ENCODE peak calls at places on chromosomes 7 and 10, in six cellular contexts. G, S, R, K, O and I are unnamed samples.

GRCh38 chr10:93680414-93681047 is 21.9 kb downstream of the FRA10AC1 start:
- DNase-seq in G (no peak), S (no peak), R (peak; percentile 12), K (peak; percentile 37), O (peak; percentile 71), I (no peak)

GRCh38 chr10:102004376-102004775 is 51.6 kb downstream of the ARMH3 start:
- DNase-seq in G (no peak), S (no peak), R (peak; percentile 24), K (peak; percentile 77), O (no peak), I (no peak)

GRCh38 chr7:142516038-142516501 is 233.2 kb upstream of the PRSS1 start:
- DNase-seq in G (no peak), S (no peak), R (peak; percentile 74), K (peak; percentile 72), O (peak; percentile 9), I (peak; percentile 28)

GRCh38 chr10:103731609-103732270 is 123.6 kb downstream of the SH3PXD2A start:
- DNase-seq in G (no peak), S (no peak), R (no peak), K (no peak), O (no peak), I (no peak)

GRCh38 chr10:78630944-78631838 is 437.6 kb upstream of the ZMIZ1 start:
- DNase-seq in G (no peak), S (no peak), R (no peak), K (peak; percentile 61), O (peak; percentile 84), I (no peak)

GRCh38 chr7:29336851-29337627 is 142.5 kb downstream of the CHN2 start:
- DNase-seq in G (peak; percentile 76), S (no peak), R (no peak), K (no peak), O (no peak), I (no peak)

GRCh38 chr7:100100420-100101015 is 679 bp downstream of the MCM7 start:
- DNase-seq in G (peak; percentile 85), S (peak; percentile 95), R (peak; percentile 88), K (peak; percentile 98), O (peak; percentile 90), I (peak; percentile 91)

GRCh38 chr10:119807960-119808697 is 64.5 kb downstream of the MCMBP start:
- DNase-seq in G (no peak), S (no peak), R (no peak), K (peak; percentile 93), O (no peak), I (no peak)

GRCh38 chr10:21943633-21944265 is 59.8 kb downstream of the DNAJC1 start:
- DNase-seq in G (no peak), S (no peak), R (no peak), K (no peak), O (no peak), I (no peak)

GRCh38 chr10:104337527-104337984 is 709 bp downstream of the ITPRIP start:
- DNase-seq in G (no peak), S (no peak), R (no peak), K (peak; percentile 37), O (no peak), I (no peak)

GRCh38 chr7:55992346-55992745 is 28.0 kb downstream of the NIPSNAP2 start:
- DNase-seq in G (no peak), S (no peak), R (no peak), K (no peak), O (no peak), I (no peak)

GRCh38 chr10:104209575-104210198 is 22.5 kb downstream of the CFAP43 start:
- DNase-seq in G (no peak), S (no peak), R (peak; percentile 22), K (peak; percentile 39), O (peak; percentile 72), I (peak; percentile 45)

GRCh38 chr10:22285130-22285529 is 31.1 kb upstream of the COMMD3 start:
- DNase-seq in G (no peak), S (no peak), R (no peak), K (no peak), O (peak; percentile 12), I (no peak)

GRCh38 chr7:44162785-44163395 is 21.8 kb upstream of the MYL7 start:
- DNase-seq in G (no peak), S (no peak), R (no peak), K (no peak), O (no peak), I (no peak)

GRCh38 chr10:28733245-28733644 is 55.9 kb downstream of the BAMBI start:
- DNase-seq in G (no peak), S (no peak), R (no peak), K (no peak), O (no peak), I (no peak)

GRCh38 chr10:88428976-88429375 is 154.1 kb downstream of the RNLS start:
- DNase-seq in G (no peak), S (no peak), R (no peak), K (no peak), O (no peak), I (no peak)

GRCh38 chr7:13282377-13282980 is 595.0 kb downstream of the ARL4A start:
- DNase-seq in G (no peak), S (no peak), R (peak; percentile 4), K (peak; percentile 54), O (peak; percentile 59), I (no peak)

GRCh38 chr10:95211606-95212279 is 17.7 kb downstream of the ACSM6 start:
- DNase-seq in G (no peak), S (no peak), R (no peak), K (peak; percentile 13), O (no peak), I (no peak)

GRCh38 chr7:51602321-51602720 is 285.7 kb upstream of the COBL start:
- DNase-seq in G (no peak), S (no peak), R (no peak), K (no peak), O (no peak), I (no peak)

GRCh38 chr7:92781117-92781720 is 55.2 kb downstream of the CDK6 start:
- DNase-seq in G (no peak), S (peak; percentile 73), R (no peak), K (no peak), O (no peak), I (no peak)

GRCh38 chr7:94190599-94191061 is 186.5 kb upstream of the BET1 start:
- DNase-seq in G (no peak), S (no peak), R (peak; percentile 83), K (peak; percentile 98), O (no peak), I (no peak)

GRCh38 chr10:71812016-71812912 is 38.8 kb downstream of the PSAP start:
- DNase-seq in G (no peak), S (peak; percentile 91), R (peak; percentile 12), K (peak; percentile 34), O (no peak), I (peak; percentile 68)

GRCh38 chr10:88913157-88913556 is 33.1 kb downstream of the STAMBPL1 start:
- DNase-seq in G (peak; percentile 83), S (no peak), R (no peak), K (peak; percentile 37), O (peak; percentile 91), I (no peak)

GRCh38 chr7:135650831-135651573 is 11.3 kb upstream of the STMP1 start:
- DNase-seq in G (no peak), S (no peak), R (no peak), K (peak; percentile 67), O (no peak), I (peak; percentile 24)

GRCh38 chr10:129837909-129838582 is 126.0 kb downstream of the EBF3 start:
- DNase-seq in G (no peak), S (no peak), R (no peak), K (no peak), O (no peak), I (no peak)

GRCh38 chr10:125174360-125174759 is 14.0 kb upstream of the CTBP2 start:
- DNase-seq in G (no peak), S (no peak), R (no peak), K (no peak), O (no peak), I (no peak)

GRCh38 chr10:103463456-103463855 is 4.8 kb upstream of the CALHM1 start:
- DNase-seq in G (no peak), S (no peak), R (no peak), K (no peak), O (no peak), I (no peak)

GRCh38 chr7:156236936-156237599 is 403.5 kb upstream of the RNF32 start:
- DNase-seq in G (no peak), S (no peak), R (no peak), K (no peak), O (no peak), I (no peak)

GRCh38 chr10:86282664-86283465 is 83.7 kb downstream of the GRID1 start:
- DNase-seq in G (no peak), S (no peak), R (no peak), K (no peak), O (no peak), I (peak; percentile 5)

GRCh38 chr10:15712903-15713302 is 6.8 kb downstream of the ITGA8 start:
- DNase-seq in G (no peak), S (no peak), R (no peak), K (no peak), O (no peak), I (no peak)

GRCh38 chr10:78863121-78863520 is 205.6 kb upstream of the ZMIZ1 start:
- DNase-seq in G (no peak), S (no peak), R (no peak), K (no peak), O (no peak), I (peak; percentile 6)

GRCh38 chr7:142863891-142864685 is 9.2 kb downstream of the EPHB6 start:
- DNase-seq in G (no peak), S (no peak), R (no peak), K (no peak), O (no peak), I (peak; percentile 10)

GRCh38 chr10:100100651-100101525 is 19.2 kb upstream of the CPN1 start:
- DNase-seq in G (no peak), S (no peak), R (no peak), K (peak; percentile 42), O (no peak), I (no peak)

GRCh38 chr10:62588116-62588515 is 213.9 kb downstream of the ZNF365 start:
- DNase-seq in G (no peak), S (no peak), R (no peak), K (no peak), O (no peak), I (no peak)

GRCh38 chr10:100501423-100501822 is 18.2 kb downstream of the SEC31B start:
- DNase-seq in G (no peak), S (no peak), R (no peak), K (peak; percentile 54), O (no peak), I (no peak)

GRCh38 chr10:114401195-114401741 is 3.0 kb downstream of the AFAP1L2 start:
- DNase-seq in G (no peak), S (peak; percentile 80), R (peak; percentile 58), K (peak; percentile 49), O (no peak), I (peak; percentile 46)

GRCh38 chr10:99548041-99548530 is 15.3 kb downstream of the NKX2-3 start:
- DNase-seq in G (no peak), S (no peak), R (no peak), K (peak; percentile 8), O (no peak), I (no peak)

GRCh38 chr10:18583575-18584270 is 67.7 kb downstream of the NSUN6 start:
- DNase-seq in G (no peak), S (no peak), R (no peak), K (no peak), O (no peak), I (no peak)

GRCh38 chr7:112366886-112367285 is 83.4 kb upstream of the IFRD1 start:
- DNase-seq in G (no peak), S (no peak), R (no peak), K (no peak), O (peak; percentile 7), I (no peak)